ENCODE peak calls at places on chromosomes 2 and 18, in nine cellular contexts. J is GM23248; Q is NCI-H2029; C is hippocampal formation; F is H9; E is stomach; D is occipital lobe; L is naive thymus-derived CD4-positive, alpha-beta T cell; R is NCI-H774. N is an unnamed sample.

GRCh38 chr2:127060264-127060945 is 46.5 kb downstream of the BIN1 start:
- DNase-seq in J (no peak), Q (no peak), C (no peak), F (no peak), E (no peak), D (no peak), L (no peak), R (no peak), N (no peak)

GRCh38 chr2:26080356-26080755 is 46.5 kb downstream of the RAB10 start:
- DNase-seq in J (peak), Q (no peak), C (no peak), F (no peak), E (no peak), D (no peak), L (no peak), R (no peak), N (no peak)

GRCh38 chr18:58714259-58714658 is 43.0 kb downstream of the MALT1 start:
- DNase-seq in J (no peak), Q (no peak), C (no peak), F (no peak), E (no peak), D (no peak), L (no peak), R (no peak), N (no peak)

GRCh38 chr2:205347899-205348298 is 334.4 kb upstream of the NRP2 start:
- DNase-seq in J (no peak), Q (no peak), C (no peak), F (no peak), E (no peak), D (no peak), L (no peak), R (no peak), N (no peak)

GRCh38 chr2:236672606-236673005 is 103.0 kb downstream of the ACKR3 start:
- DNase-seq in J (no peak), Q (no peak), C (no peak), F (no peak), E (no peak), D (no peak), L (no peak), R (no peak), N (no peak)

GRCh38 chr2:101820519-101820918 is 123.0 kb downstream of the MAP4K4 start:
- DNase-seq in J (peak), Q (no peak), C (no peak), F (no peak), E (no peak), D (no peak), L (no peak), R (no peak), N (peak)

GRCh38 chr18:892316-892715 is 12.4 kb upstream of the ADCYAP1 start:
- DNase-seq in J (no peak), Q (no peak), C (no peak), F (no peak), E (no peak), D (no peak), L (no peak), R (no peak), N (no peak)

GRCh38 chr2:148110184-148110583 is 89.3 kb downstream of the MBD5 start:
- DNase-seq in J (no peak), Q (no peak), C (no peak), F (no peak), E (no peak), D (no peak), L (no peak), R (no peak), N (no peak)

GRCh38 chr2:137992039-137992646 is 27.9 kb downstream of the HNMT start:
- DNase-seq in J (no peak), Q (no peak), C (no peak), F (peak), E (no peak), D (no peak), L (no peak), R (no peak), N (no peak)

GRCh38 chr2:136051001-136051724 is 65.7 kb upstream of the DARS1 start:
- DNase-seq in J (no peak), Q (no peak), C (no peak), F (no peak), E (no peak), D (no peak), L (peak), R (no peak), N (no peak)

GRCh38 chr2:202112041-202112440 is 39.0 kb downstream of the KIAA2012 start:
- DNase-seq in J (no peak), Q (no peak), C (no peak), F (no peak), E (no peak), D (no peak), L (no peak), R (no peak), N (no peak)

GRCh38 chr2:181203916-181204315 is 223.5 kb downstream of the UBE2E3 start:
- DNase-seq in J (peak), Q (no peak), C (no peak), F (no peak), E (no peak), D (no peak), L (no peak), R (no peak), N (peak)

GRCh38 chr2:173522356-173522755 is 167.7 kb downstream of the CDCA7 start:
- DNase-seq in J (peak), Q (no peak), C (no peak), F (no peak), E (no peak), D (no peak), L (no peak), R (no peak), N (no peak)

N was measured in RPMI7951.